ENCODE peak calls at places on chromosomes 12 and 14, in four cellular contexts. E, L, V and X are unnamed samples.

GRCh38 chr12:93706824-93707223 is 29.6 kb downstream of the CRADD start:
- DNase-seq in E (no peak), L (no peak), V (no peak), X (no peak)

GRCh38 chr12:505221-505620 is 45.5 kb downstream of the B4GALNT3 start:
- DNase-seq in E (no peak), L (no peak), V (no peak), X (no peak)

GRCh38 chr12:45757172-45757571 is 27.7 kb downstream of the ARID2 start:
- DNase-seq in E (no peak), L (no peak), V (no peak), X (no peak)

GRCh38 chr14:69695664-69696527 is 71.0 kb upstream of the SRSF5 start:
- DNase-seq in E (no peak), L (peak; percentile 79), V (no peak), X (no peak)

GRCh38 chr12:16520328-16520727 is 85.6 kb downstream of the LMO3 start:
- DNase-seq in E (no peak), L (no peak), V (no peak), X (no peak)

GRCh38 chr14:74275265-74275841 is 27.4 kb downstream of the ABCD4 start:
- DNase-seq in E (no peak), L (no peak), V (no peak), X (no peak)

GRCh38 chr12:109902866-109903265 is 2.8 kb downstream of the TCHP start:
- DNase-seq in E (no peak), L (no peak), V (no peak), X (no peak)

GRCh38 chr14:56122306-56122705 is 4.1 kb downstream of the PELI2 start:
- DNase-seq in E (no peak), L (no peak), V (no peak), X (no peak)

GRCh38 chr12:127162902-127163301 is 1104.1 kb upstream of the TMEM132C start:
- DNase-seq in E (no peak), L (no peak), V (no peak), X (no peak)

GRCh38 chr14:33857650-33858049 is 93.2 kb downstream of the EGLN3 start:
- DNase-seq in E (no peak), L (no peak), V (no peak), X (no peak)

GRCh38 chr12:69096669-69097364 is 142.6 kb upstream of the CPSF6 start:
- DNase-seq in E (no peak), L (no peak), V (no peak), X (no peak)

GRCh38 chr14:100531152-100531551 is 56.1 kb downstream of the BEGAIN start:
- DNase-seq in E (no peak), L (no peak), V (no peak), X (no peak)

GRCh38 chr14:100532154-100532915 is 54.9 kb downstream of the BEGAIN start:
- DNase-seq in E (no peak), L (no peak), V (peak; percentile 80), X (peak; percentile 24)

GRCh38 chr14:100532916-100533630 is 54.1 kb downstream of the BEGAIN start:
- DNase-seq in E (no peak), L (no peak), V (peak; percentile 89), X (peak; percentile 27)

GRCh38 chr14:100530270-100531072 is 56.7 kb downstream of the BEGAIN start:
- DNase-seq in E (no peak), L (no peak), V (no peak), X (peak; percentile 28)

DNA sequence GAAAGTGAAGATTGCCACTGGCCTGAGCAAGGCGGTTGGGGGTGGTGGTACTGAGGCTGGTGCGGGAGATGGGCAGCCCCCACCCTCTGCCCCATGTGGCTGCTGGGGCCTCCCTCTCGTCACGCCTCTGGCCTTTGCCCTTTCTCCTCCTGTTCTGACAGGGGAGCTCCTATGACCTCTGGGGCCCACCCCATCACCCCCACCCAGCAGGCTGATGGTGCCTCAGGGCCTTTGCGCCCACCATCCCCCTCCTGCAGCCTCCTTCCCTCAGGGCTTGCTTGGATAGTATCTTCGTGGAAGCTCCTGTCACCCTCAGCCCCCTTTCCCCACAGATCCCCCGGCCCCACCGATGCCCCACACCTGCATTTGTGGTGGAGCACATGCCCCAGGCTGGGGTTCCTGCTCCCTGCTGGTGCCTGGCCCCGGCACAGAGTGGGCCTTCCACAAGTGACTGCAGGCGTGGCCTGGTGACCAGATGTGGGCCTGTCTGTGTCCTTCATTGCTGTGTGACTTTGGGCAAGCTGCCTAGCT is 55.6 kb downstream of the BEGAIN start:
- DNase-seq in E (no peak), L (no peak), V (no peak), X (peak; percentile 25)
- H3K4me1 ChIP-seq in E (no peaks in the 10 kb centered on the region), L (no peaks in the 10 kb centered on the region), V (peaks cover 28% of the 10 kb centered on the region), X (peaks cover 2% of the 10 kb centered on the region)

GRCh38 chr12:124496584-124496983 is 70.8 kb downstream of the NCOR2 start:
- DNase-seq in E (peak; percentile 74), L (no peak), V (no peak), X (no peak)
- H3K4me1 ChIP-seq in E (peaks cover 23% of the 10 kb centered on the region), L (peaks cover 25% of the 10 kb centered on the region), V (peaks cover 20% of the 10 kb centered on the region), X (peaks cover 7% of the 10 kb centered on the region)

GRCh38 chr12:3553221-3553620 is 62.2 kb downstream of the PRMT8 start:
- DNase-seq in E (no peak), L (no peak), V (no peak), X (no peak)
- H3K4me1 ChIP-seq in E (no peaks in the 10 kb centered on the region), L (no peaks in the 10 kb centered on the region), V (no peaks in the 10 kb centered on the region), X (no peaks in the 10 kb centered on the region)

DNA sequence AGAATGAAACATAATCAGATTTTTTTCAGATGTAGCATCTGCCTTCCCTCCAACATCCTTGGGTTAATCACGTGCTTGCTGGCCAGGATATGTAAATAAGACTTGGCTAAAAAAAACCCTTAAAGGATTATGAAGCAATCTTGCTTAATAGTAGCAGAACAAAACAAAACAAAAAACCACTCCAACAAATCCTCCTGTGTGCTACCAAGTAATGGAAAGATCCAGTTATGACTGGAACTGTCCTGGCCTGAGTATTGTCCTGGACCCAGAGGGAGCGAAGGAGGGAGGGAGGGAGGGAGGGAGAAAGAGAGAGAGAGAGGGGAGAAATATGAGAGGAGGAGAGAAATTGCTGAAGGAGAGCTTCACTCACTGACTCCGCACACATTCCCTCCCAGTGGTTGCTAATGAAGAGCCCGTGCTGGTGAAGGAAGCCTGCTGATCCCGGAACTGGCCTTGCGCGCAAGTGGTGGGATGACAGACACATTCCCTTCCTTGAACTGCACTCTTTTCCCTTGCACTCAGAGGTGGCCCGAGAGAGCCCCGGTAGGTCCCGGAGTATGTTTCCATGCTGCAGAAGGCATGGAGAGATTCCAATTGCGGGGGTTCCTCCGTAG is 57.2 kb downstream of the HMGA2 start:
- DNase-seq in E (no peak), L (peak; percentile 70), V (peak; percentile 27), X (no peak)
- H3K4me1 ChIP-seq in E (no peaks in the 10 kb centered on the region), L (peaks cover 40% of the 10 kb centered on the region), V (peaks cover 4% of the 10 kb centered on the region), X (peaks cover 3% of the 10 kb centered on the region)

DNA sequence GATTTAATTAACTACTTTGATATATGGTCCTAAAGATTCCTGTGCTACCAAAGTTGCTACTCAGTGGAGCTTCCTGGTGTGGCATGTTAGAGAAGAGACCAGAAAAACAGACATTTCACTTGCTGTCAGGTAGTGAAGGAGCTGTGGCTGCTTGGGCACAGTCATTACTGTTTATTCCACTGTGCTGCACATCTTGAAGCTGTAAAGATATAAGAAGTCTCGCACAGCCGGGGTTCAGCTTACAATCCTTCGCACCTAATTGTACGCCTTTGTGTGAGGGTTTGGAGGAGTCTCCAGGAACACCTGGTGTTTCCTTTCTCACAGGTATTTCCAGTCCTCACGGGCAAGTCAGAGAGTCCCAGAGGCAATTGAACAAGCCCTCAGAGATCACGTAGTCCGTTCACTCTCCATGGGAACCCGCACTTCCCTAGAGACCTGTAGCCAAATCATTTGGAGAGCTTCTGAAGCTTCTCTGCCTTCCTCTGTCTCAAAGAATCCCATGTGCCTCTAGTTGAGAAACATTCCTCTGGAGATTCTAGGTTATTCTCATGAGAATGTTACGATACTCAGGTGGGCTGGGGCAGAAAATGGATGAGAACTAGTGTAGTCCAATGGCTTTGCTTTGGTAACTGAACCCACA is 4.1 kb downstream of the EVL start:
- DNase-seq in E (no peak), L (no peak), V (no peak), X (no peak)
- H3K4me1 ChIP-seq in E (peaks cover 7% of the 10 kb centered on the region), L (no peaks in the 10 kb centered on the region), V (no peaks in the 10 kb centered on the region), X (peaks cover 5% of the 10 kb centered on the region)